ENCODE peak calls at places on chromosomes 11 and 22, in four cellular contexts. One of them, this sample, is unnamed.

GRCh38 chr11:13777341-13777985 is 109.0 kb downstream of the FAR1 start:
- DNase-seq in K562: no peak
- DNase-seq in HL-60: no peak
- DNase-seq in GM12878: no peak
- DNase-seq in this sample: no peak

GRCh38 chr11:2166091-2166851 is 5.3 kb upstream of the INS start:
- DNase-seq in K562: peak
- DNase-seq in HL-60: no peak
- DNase-seq in GM12878: no peak
- DNase-seq in this sample: peak

GRCh38 chr11:75673977-75674582 is 5.2 kb upstream of the MAP6 start:
- DNase-seq in K562: peak
- DNase-seq in HL-60: no peak
- DNase-seq in GM12878: no peak
- DNase-seq in this sample: no peak

GRCh38 chr22:47219789-47220188 is 457.3 kb downstream of the TBC1D22A start:
- DNase-seq in K562: no peak
- DNase-seq in HL-60: no peak
- DNase-seq in GM12878: no peak
- DNase-seq in this sample: no peak

GRCh38 chr11:8720376-8720775 is 37.8 kb downstream of the RPL27A start:
- DNase-seq in K562: no peak
- DNase-seq in HL-60: no peak
- DNase-seq in GM12878: no peak
- DNase-seq in this sample: no peak

GRCh38 chr22:26367402-26368245 is 61.4 kb upstream of the ASPHD2 start:
- DNase-seq in K562: peak
- DNase-seq in HL-60: peak
- DNase-seq in GM12878: no peak
- DNase-seq in this sample: peak

GRCh38 chr11:26867286-26867685 is 126.6 kb upstream of the FIBIN start:
- DNase-seq in K562: no peak
- DNase-seq in HL-60: no peak
- DNase-seq in GM12878: no peak
- DNase-seq in this sample: no peak

GRCh38 chr11:46914363-46914762 is 4.0 kb downstream of the LRP4 start:
- DNase-seq in K562: no peak
- DNase-seq in HL-60: no peak
- DNase-seq in GM12878: no peak
- DNase-seq in this sample: no peak

GRCh38 chr22:46576556-46577351 is 39.3 kb upstream of the CELSR1 start:
- DNase-seq in K562: peak
- DNase-seq in HL-60: no peak
- DNase-seq in GM12878: no peak
- DNase-seq in this sample: peak

GRCh38 chr22:47550524-47551437 is 788.3 kb downstream of the TBC1D22A start:
- DNase-seq in K562: no peak
- DNase-seq in HL-60: no peak
- DNase-seq in GM12878: no peak
- DNase-seq in this sample: no peak

GRCh38 chr22:49774499-49775151 is 53.0 kb downstream of the BRD1 start:
- DNase-seq in K562: no peak
- DNase-seq in HL-60: no peak
- DNase-seq in GM12878: no peak
- DNase-seq in this sample: no peak

GRCh38 chr11:120409655-120410054 is 73.4 kb downstream of the ARHGEF12 start:
- DNase-seq in K562: no peak
- DNase-seq in HL-60: no peak
- DNase-seq in GM12878: no peak
- DNase-seq in this sample: no peak
- TF ChIP-seq SPI1 in K562: no peak
- TF ChIP-seq SPI1 in HL-60: no peak
- TF ChIP-seq SPI1 in GM12878: no peak
- TF ChIP-seq SPI1 in this sample: no peak

GRCh38 chr22:45198463-45198795 is 34.7 kb downstream of the NUP50 start:
- DNase-seq in K562: no peak
- DNase-seq in HL-60: no peak
- DNase-seq in GM12878: no peak
- DNase-seq in this sample: no peak
- TF ChIP-seq POLR2AphosphoS5 in K562: no peak
- TF ChIP-seq POLR2AphosphoS5 in HL-60: no peak
- TF ChIP-seq POLR2AphosphoS5 in GM12878: no peak
- TF ChIP-seq POLR2AphosphoS5 in this sample: no peak

GRCh38 chr11:73072935-73073481 is 69.1 kb downstream of the FCHSD2 start:
- DNase-seq in K562: no peak
- DNase-seq in HL-60: peak
- DNase-seq in GM12878: peak
- DNase-seq in this sample: no peak
- TF ChIP-seq SPI1 in K562: no peak
- TF ChIP-seq SPI1 in HL-60: no peak
- TF ChIP-seq SPI1 in GM12878: no peak
- TF ChIP-seq SPI1 in this sample: no peak

DNA sequence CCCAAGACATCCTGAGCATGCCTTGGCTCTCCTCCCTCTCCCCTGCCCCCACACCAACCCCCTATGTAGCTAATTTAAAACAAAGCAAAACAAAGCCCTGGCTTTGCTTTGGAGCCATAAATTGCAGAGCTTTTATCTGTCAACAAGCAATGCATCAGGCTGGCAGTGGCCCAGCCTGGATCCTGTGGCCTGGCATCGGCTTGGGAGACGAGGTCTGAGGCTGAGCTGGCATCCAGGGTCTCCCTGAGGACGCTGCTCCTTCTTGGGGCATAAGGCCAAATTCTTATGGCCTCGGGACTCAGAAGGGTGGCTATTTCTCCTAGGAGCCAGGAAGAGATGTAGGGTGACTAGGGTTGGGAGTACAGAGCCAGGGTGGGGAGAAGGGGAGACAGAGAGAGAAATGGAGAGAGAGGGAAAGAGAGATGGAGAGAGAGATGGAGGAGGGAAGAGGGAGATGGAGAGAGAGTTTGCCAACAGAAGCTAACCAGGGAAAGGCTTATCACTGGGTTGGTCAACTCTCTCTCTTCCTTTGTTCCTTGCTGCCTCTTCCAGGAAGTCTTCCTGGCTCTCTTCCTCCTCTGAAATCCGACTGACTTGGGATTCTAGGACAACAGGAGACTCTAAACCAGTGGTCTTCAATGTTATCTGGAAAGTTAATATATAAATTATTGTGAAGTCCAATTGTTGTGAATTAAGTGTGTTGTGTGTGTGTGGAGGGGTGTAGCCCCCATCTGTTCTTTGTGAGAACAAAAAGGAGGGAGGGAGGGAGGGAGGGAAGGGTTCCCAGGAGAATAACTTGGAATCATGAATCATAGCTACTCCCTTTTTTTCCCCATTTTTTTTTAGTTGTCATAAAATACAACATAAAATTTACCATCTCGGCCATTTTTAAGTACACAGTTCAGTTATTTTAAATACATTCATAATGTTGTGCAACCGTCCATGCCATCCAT is 29.1 kb downstream of the TSPAN18 start:
- DNase-seq in K562: no peak
- DNase-seq in HL-60: no peak
- DNase-seq in GM12878: no peak
- DNase-seq in this sample: no peak
- TF ChIP-seq POLR2AphosphoS5 in K562: no peak
- TF ChIP-seq POLR2AphosphoS5 in HL-60: no peak
- TF ChIP-seq POLR2AphosphoS5 in GM12878: no peak
- TF ChIP-seq POLR2AphosphoS5 in this sample: no peak

DNA sequence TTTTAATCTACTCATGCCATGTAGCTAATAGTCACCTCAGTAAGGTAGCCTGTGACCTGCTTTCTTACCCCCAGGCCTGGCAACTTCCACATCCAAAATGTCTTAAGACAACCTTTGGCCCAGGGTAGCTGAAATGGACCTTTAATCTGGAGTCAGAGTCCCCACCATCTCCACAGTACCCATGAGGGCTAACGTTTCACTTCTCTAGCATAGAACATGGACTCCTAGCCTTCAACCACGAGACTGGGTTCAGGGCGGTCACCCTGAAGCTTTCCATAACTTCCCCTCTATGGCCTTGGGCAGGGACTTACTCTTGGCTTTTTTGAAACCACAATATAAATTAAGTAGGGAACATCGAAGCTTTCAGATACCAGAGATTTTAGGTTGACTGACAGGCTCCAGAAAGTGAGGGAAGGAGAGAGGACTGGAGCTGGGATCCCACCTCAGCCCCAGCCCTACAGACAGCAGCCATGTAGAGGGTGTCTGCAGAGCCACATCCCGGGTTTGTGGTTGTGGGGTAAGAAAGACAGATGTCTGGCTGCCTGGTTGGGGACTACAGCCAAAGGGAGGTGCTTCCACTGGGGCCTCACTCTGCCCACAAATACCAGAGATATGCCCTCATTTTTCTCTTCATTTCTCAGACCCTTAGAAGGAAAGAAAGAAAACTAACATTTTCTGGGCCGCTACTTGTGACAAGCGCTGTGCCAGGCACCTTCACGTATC is 2.6 kb downstream of the TBC1D10A start:
- DNase-seq in K562: no peak
- DNase-seq in HL-60: peak
- DNase-seq in GM12878: no peak
- DNase-seq in this sample: no peak
- TF ChIP-seq SPI1 in K562: no peak
- TF ChIP-seq SPI1 in HL-60: peak
- TF ChIP-seq SPI1 in GM12878: peak
- TF ChIP-seq SPI1 in this sample: no peak

DNA sequence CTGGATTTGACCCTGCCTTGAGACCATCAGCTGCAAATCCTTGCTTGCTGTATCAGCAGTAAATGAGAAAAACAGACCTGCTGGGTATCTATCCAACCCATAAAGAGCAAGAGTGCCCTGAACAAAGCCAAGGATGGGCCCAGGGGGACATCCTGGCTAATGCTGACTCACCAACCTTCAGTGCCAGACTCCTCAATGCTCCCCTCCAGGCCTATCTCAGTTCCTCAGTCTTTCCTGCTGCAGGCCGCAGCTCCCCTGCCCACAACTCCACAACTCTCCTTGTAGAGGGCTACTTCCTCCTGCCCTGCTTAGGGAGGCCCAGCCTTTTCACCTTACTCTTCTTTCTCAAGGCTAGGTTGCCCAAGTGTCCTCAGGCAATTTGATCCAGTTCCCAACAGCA is 2.6 kb downstream of the LAMTOR1 start:
- DNase-seq in K562: peak
- DNase-seq in HL-60: peak
- DNase-seq in GM12878: no peak
- DNase-seq in this sample: no peak
- TF ChIP-seq POLR2AphosphoS5 in K562: peak
- TF ChIP-seq POLR2AphosphoS5 in HL-60: peak
- TF ChIP-seq POLR2AphosphoS5 in GM12878: no peak
- TF ChIP-seq POLR2AphosphoS5 in this sample: no peak

GRCh38 chr11:28303477-28304191 is 195.4 kb downstream of the METTL15 start:
- DNase-seq in K562: no peak
- DNase-seq in HL-60: no peak
- DNase-seq in GM12878: no peak
- DNase-seq in this sample: no peak
- TF ChIP-seq SPI1 in K562: no peak
- TF ChIP-seq SPI1 in HL-60: no peak
- TF ChIP-seq SPI1 in GM12878: no peak
- TF ChIP-seq SPI1 in this sample: no peak

DNA sequence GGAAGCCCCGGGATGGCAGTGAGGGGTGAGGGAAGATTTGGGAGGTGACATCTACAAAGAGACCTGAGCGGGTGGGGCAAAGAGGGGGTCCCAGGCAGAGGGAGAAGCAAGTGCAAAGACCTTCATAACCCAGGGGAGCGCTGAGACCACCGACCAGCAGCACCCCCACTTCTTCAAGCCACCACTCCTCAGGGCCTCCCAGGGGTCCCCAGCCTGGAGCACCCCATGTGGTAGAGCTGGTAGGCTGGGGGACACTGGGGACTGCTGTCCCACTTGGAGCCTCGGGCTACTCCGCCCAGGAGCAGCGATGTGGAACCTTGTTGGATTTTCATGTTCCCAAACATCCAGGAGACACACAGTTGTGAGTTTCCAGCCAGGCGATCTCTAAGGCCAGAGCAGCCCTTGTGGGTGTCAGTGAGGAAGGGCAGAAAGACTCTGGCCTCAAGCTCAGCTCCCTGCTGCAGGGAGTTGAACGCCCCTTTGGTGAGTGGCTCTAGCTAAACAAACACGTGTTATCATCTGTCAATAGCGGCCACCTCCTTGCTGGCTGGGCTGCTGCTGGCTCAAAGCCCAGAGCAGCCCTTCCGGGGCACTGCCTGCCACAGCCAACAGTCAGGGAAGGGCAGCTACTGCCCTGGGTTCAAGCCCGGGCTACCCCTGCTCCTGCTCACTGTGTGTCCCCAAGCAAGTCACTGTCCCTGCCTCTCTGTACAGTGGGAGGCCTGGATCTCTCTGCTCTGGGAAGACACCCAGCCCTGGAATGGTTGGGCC is 25.7 kb upstream of the CHKA start:
- DNase-seq in K562: peak
- DNase-seq in HL-60: peak
- DNase-seq in GM12878: no peak
- DNase-seq in this sample: no peak
- TF ChIP-seq POLR2AphosphoS5 in K562: no peak
- TF ChIP-seq POLR2AphosphoS5 in HL-60: no peak
- TF ChIP-seq POLR2AphosphoS5 in GM12878: no peak
- TF ChIP-seq POLR2AphosphoS5 in this sample: no peak

GRCh38 chr22:37560682-37561208 is 465 bp downstream of the CDC42EP1 start:
- DNase-seq in K562: no peak
- DNase-seq in HL-60: no peak
- DNase-seq in GM12878: no peak
- DNase-seq in this sample: no peak
- TF ChIP-seq SPI1 in K562: no peak
- TF ChIP-seq SPI1 in HL-60: no peak
- TF ChIP-seq SPI1 in GM12878: no peak
- TF ChIP-seq SPI1 in this sample: no peak

DNA sequence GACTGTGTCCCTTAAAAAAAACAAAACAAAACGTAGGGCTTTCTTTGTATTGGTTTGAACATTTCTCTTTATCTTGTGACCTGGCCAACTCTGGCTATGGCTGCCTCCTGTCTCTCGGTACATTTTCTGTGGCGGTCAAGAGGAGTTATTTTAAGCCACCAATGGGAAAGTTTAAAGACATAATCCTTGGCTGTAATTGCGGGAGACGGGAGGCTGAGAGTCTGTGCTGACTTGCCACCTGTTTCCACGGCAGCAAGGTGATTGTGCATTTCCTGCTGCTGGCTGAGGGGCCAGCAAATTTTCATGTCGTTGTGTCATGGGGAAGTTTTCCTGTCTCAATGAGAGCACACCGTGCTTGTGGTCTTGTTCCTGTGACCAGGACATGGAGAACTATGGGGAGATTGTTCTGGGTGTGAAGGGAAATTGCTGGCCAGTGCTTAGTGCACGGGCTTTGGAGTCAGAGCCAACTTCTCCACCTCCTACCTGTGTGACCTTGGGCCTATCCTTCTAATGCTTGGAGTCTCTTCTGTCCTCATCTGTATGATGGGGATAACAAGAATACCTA is 11.0 kb downstream of the PTPRJ start:
- DNase-seq in K562: peak
- DNase-seq in HL-60: peak
- DNase-seq in GM12878: no peak
- DNase-seq in this sample: no peak
- TF ChIP-seq POLR2AphosphoS5 in K562: no peak
- TF ChIP-seq POLR2AphosphoS5 in HL-60: no peak
- TF ChIP-seq POLR2AphosphoS5 in GM12878: no peak
- TF ChIP-seq POLR2AphosphoS5 in this sample: no peak